ENCODE peak calls at places on chromosomes 6 and 20, in four cellular contexts. I, O, T and Y are unnamed samples.

GRCh38 chr6:158627168-158627939 is 17.2 kb downstream of the DYNLT1 start:
- DNase-seq in I (no peak), O (no peak), T (no peak), Y (no peak)

GRCh38 chr6:69084746-69085335 is 449.8 kb downstream of the ADGRB3 start:
- DNase-seq in I (no peak), O (no peak), T (no peak), Y (no peak)

GRCh38 chr6:11439017-11439420 is 98.5 kb upstream of the TMEM170B start:
- DNase-seq in I (no peak), O (no peak), T (no peak), Y (no peak)

GRCh38 chr6:129890164-129890563 is 29.0 kb upstream of the TMEM244 start:
- DNase-seq in I (no peak), O (no peak), T (no peak), Y (no peak)

GRCh38 chr20:46893877-46894578 is 615 bp upstream of the EYA2 start:
- DNase-seq in I (no peak), O (no peak), T (no peak), Y (no peak)

GRCh38 chr6:108755257-108756240 is 92.7 kb upstream of the ARMC2 start:
- DNase-seq in I (no peak), O (no peak), T (no peak), Y (no peak)

GRCh38 chr6:43477235-43478007 is at the start of gene TJAP1:
- DNase-seq in I (peak; percentile 97), O (peak; percentile 71), T (peak; percentile 36), Y (peak; percentile 91)

GRCh38 chr20:17445561-17445960 is 85.6 kb downstream of the BFSP1 start:
- DNase-seq in I (no peak), O (no peak), T (no peak), Y (no peak)

GRCh38 chr20:53785320-53785719 is 191.7 kb upstream of the ZNF217 start:
- DNase-seq in I (no peak), O (no peak), T (no peak), Y (no peak)

GRCh38 chr20:25048519-25048952 is 9.4 kb downstream of the ACSS1 start:
- DNase-seq in I (no peak), O (no peak), T (no peak), Y (no peak)

GRCh38 chr6:147879031-147879430 is 370.5 kb downstream of the SAMD5 start:
- DNase-seq in I (no peak), O (no peak), T (no peak), Y (no peak)

DNA sequence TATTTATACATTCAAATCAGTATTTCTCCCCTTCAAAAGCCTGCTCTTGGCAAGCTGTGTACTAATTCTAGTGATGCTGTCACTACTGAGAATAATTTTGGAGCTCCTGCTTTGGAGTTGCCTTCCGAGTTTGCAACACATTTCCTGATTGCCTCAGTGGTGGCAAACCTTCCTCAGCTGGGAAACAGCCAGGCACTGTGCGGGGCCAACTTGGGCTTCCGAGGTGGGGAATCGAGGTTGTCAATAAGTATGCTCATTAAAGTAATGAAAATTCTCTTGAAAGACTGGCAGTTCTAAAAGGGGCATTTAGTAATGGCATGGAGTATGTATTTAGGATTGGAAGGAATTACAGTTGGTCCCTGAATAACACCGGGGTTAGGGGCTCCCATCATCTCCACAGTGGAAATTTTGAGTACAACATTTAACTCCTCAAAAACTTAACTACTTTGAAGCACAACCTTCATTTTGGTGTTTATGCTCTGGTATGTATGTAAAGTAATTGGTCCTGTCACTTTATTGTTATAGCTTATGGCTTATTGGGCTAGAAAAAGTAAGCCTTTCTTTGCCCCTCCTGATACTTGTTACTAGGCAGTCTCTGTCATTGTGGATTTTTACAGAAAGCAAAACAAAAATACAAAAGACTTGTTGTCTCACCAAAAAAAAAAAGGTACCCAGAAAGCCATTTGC is 2.7 kb downstream of the PAQR8 start:
- DNase-seq in I (no peak), O (no peak), T (no peak), Y (no peak)
- TF ChIP-seq SPI1 in I (no peak), O (no peak), T (no peak), Y (no peak)

GRCh38 chr6:49543087-49543858 is 7.2 kb upstream of the C6orf141 start:
- DNase-seq in I (no peak), O (no peak), T (no peak), Y (no peak)

GRCh38 chr6:49540614-49541013 is 9.9 kb upstream of the C6orf141 start:
- DNase-seq in I (no peak), O (no peak), T (no peak), Y (no peak)

GRCh38 chr6:49539102-49539501 is 11.4 kb upstream of the C6orf141 start:
- DNase-seq in I (no peak), O (no peak), T (no peak), Y (no peak)

GRCh38 chr6:49541936-49542335 is 8.5 kb upstream of the C6orf141 start:
- DNase-seq in I (no peak), O (no peak), T (no peak), Y (no peak)

GRCh38 chr6:49541210-49541724 is 9.2 kb upstream of the C6orf141 start:
- DNase-seq in I (no peak), O (no peak), T (no peak), Y (no peak)
- TF ChIP-seq POLR2AphosphoS5 in I (no peak), O (no peak), T (no peak), Y (no peak)

GRCh38 chr6:169837529-169838250 is 86.3 kb downstream of the ERMARD start:
- DNase-seq in I (no peak), O (no peak), T (no peak), Y (no peak)

GRCh38 chr6:169839493-169839892 is 88.1 kb downstream of the ERMARD start:
- DNase-seq in I (no peak), O (no peak), T (no peak), Y (no peak)

GRCh38 chr6:169839029-169839481 is 87.6 kb downstream of the ERMARD start:
- DNase-seq in I (no peak), O (no peak), T (no peak), Y (no peak)

GRCh38 chr6:169839898-169840631 is 88.6 kb downstream of the ERMARD start:
- DNase-seq in I (no peak), O (no peak), T (no peak), Y (no peak)

GRCh38 chr6:169838291-169839028 is 87.0 kb downstream of the ERMARD start:
- DNase-seq in I (no peak), O (no peak), T (no peak), Y (no peak)
- TF ChIP-seq SPI1 in I (no peak), O (no peak), T (no peak), Y (no peak)

DNA sequence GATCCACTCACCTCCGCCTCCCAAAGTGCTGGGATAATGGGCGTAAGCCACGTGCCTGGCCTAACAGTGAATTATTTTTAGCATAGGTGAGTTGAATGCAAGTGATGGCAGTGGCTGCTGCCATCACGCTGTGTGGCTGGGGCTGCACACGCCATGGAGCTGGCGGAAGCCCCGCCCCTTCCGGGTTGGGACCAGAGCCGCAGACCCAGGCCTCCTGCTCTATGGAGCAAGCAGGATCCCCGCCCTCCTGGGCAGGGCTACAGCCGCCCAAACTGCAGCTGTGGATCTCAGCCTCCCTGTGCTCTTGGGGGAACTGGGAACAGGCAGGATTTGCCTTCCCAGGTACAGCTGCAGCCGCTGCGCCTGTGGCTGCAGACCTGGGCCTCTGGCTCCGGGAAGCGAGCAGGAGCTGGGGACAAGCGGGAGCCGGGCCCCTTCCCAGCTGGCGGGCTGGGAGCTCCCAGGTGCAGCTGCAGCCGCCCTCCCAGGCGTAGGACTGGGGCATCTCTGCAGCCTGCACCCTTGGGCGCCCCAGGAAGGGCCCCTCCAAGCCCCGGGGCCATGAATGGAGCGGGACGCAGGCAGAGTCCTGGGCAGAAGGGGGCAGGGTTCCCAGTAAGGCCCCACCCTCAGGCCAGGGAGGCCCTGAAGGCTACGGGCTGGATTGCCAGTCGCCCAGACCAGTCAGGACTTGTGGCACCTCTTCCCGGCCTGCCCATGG is 30.9 kb upstream of the SLA2 start:
- DNase-seq in I (no peak), O (no peak), T (no peak), Y (no peak)
- TF ChIP-seq POLR2AphosphoS5 in I (no peak), O (no peak), T (no peak), Y (no peak)

DNA sequence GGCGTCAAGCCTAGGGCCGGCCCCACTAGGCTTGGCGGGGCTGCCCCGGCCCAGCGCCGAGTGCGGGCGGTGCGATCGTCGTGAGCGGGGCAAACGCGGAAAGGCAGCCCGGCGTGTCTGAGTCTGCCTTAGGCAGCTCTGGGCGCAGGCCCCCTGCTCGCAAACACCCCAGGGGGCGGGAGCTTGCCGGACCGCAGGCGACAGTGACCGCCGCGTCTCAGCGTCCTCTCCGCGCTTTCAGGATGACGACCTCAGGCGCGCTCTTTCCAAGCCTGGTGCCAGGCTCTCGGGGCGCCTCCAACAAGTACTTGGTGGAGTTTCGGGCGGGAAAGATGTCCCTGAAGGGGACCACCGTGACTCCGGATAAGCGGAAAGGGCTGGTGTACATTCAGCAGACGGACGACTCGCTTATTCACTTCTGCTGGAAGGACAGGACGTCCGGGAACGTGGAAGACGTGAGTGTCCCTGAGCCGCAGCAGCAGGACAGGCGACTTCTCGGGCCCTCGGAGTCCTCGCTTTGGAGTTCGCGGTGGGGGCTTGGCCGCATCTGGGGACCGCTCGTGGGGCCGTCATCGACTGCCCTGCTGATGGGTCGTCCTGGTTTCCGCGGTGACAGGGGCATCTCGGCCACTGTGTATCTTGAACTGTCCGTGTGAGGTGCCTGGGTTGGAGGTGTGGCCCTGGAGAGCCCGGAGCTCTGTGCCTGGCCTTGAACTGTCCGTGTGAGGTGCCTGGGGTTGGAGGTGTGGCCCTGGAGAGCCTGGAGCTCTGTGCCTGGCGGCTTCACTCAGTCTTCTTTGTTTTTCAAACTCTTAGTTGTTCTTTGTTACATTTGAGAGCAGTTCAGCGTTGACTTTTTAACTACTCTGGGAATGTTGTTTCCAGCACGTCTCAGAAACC is 780 bp downstream of the ADRM1 start:
- DNase-seq in I (no peak), O (no peak), T (no peak), Y (peak; percentile 65)
- TF ChIP-seq SPI1 in I (no peak), O (no peak), T (no peak), Y (no peak)

DNA sequence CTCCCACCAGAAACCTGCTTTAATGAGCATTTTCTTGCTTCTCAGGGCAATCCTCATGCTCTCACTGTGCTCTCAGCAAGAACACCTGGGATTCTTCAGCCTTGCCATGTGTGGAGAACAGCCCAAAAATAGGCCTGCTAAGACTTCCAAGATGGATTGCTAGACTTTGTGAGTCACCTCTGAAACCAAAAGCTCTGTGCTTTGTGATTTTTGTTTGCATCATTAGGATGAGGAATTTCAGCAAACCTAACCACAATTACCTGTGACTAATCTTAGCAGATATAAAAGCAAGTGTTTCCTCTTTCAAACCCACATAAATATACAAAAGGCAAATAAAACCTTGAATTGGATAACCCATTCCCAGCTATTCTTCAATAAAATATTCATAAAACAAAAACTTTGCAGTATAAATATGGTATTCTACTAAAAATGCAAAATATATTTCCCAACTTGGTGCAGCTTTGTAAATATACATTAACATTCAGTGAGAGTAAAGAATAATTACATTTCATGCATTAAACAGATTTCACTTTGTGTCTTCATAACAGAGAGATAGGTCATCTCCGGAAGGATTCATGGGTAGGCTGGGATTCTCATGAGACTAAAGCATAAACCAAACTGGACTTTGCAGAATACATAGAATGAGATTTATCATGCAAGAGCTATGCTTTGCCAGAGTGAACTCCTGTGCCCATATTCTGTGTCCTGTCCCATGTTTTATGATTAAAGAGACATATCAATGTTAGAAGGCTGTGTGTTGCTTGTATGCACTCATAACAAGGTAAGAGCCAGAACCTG is 33.5 kb downstream of the TPBG start:
- DNase-seq in I (no peak), O (no peak), T (no peak), Y (no peak)
- TF ChIP-seq POLR2AphosphoS5 in I (no peak), O (no peak), T (no peak), Y (no peak)